ENCODE peak calls at places on chromosomes 16 and 17, in six cellular contexts. S, H, C, N, M and F are unnamed samples.

GRCh38 chr16:53502331-53503269 is at the start of gene AKTIP:
- DNase-seq in M (no peak), C (no peak), S (peak; percentile 74), N (no peak), H (peak; percentile 42), F (peak; percentile 71)

GRCh38 chr17:59513934-59514841 is 51.2 kb upstream of the DHX40 start:
- DNase-seq in H (peak; percentile 67), M (peak; percentile 90), C (peak; percentile 8), N (peak; percentile 65), S (no peak), F (no peak)

GRCh38 chr16:50298591-50299507 is 32.5 kb downstream of the ADCY7 start:
- DNase-seq in S (no peak), M (no peak), H (no peak), C (no peak), N (no peak), F (peak; percentile 30)

GRCh38 chr16:4489030-4489429 is 12.8 kb downstream of the HMOX2 start:
- DNase-seq in H (no peak), M (no peak), C (peak; percentile 50), N (no peak), S (no peak), F (no peak)

GRCh38 chr16:685967-686366 is 1.8 kb upstream of the JMJD8 start:
- DNase-seq in C (no peak), M (peak; percentile 82), H (peak; percentile 55), S (peak; percentile 61), N (no peak), F (peak; percentile 84)

GRCh38 chr17:80746262-80746935 is 201.8 kb downstream of the RPTOR start:
- DNase-seq in C (no peak), S (no peak), N (no peak), H (no peak), M (no peak), F (no peak)

GRCh38 chr17:46870116-46870803 is 18.9 kb downstream of the WNT9B start:
- DNase-seq in C (no peak), H (no peak), S (no peak), N (no peak), M (no peak), F (no peak)

GRCh38 chr17:18323007-18323406 is 7.9 kb downstream of the SMCR8 start:
- DNase-seq in S (no peak), N (no peak), M (no peak), C (no peak), H (no peak), F (peak; percentile 52)

GRCh38 chr17:71963341-71963740 is 157.5 kb upstream of the SOX9 start:
- DNase-seq in N (no peak), H (no peak), S (no peak), C (no peak), M (peak; percentile 53), F (no peak)

GRCh38 chr17:79280010-79280409 is 205.4 kb downstream of the ENGASE start:
- DNase-seq in N (no peak), H (no peak), C (no peak), M (no peak), S (no peak), F (no peak)

GRCh38 chr16:58345574-58346354 is 46.5 kb upstream of the GINS3 start:
- DNase-seq in S (no peak), N (no peak), C (no peak), M (no peak), H (no peak), F (no peak)

GRCh38 chr17:31493656-31494155 is 102.2 kb downstream of the RAB11FIP4 start:
- DNase-seq in M (no peak), S (no peak), H (no peak), C (no peak), N (no peak), F (no peak)

GRCh38 chr16:70430667-70431536 is 8.0 kb downstream of the ST3GAL2 start:
- DNase-seq in C (no peak), S (peak; percentile 78), N (no peak), M (no peak), H (no peak), F (peak; percentile 79)

GRCh38 chr17:79174193-79174765 is 99.7 kb downstream of the ENGASE start:
- DNase-seq in S (no peak), M (no peak), H (no peak), N (no peak), C (no peak), F (no peak)

GRCh38 chr17:8806206-8807069 is 7.3 kb upstream of the MFSD6L start:
- DNase-seq in N (no peak), S (no peak), M (no peak), C (no peak), H (no peak), F (peak; percentile 36)

GRCh38 chr16:81770008-81770407 is 9.1 kb upstream of the PLCG2 start:
- DNase-seq in N (no peak), S (no peak), C (no peak), H (no peak), M (no peak), F (no peak)

GRCh38 chr17:74903671-74904070 is 10.2 kb upstream of the FADS6 start:
- DNase-seq in N (no peak), M (no peak), S (no peak), C (no peak), H (no peak), F (no peak)

GRCh38 chr17:46950615-46950996 is 27.6 kb downstream of the GOSR2 start:
- DNase-seq in S (no peak), H (no peak), C (no peak), N (no peak), M (no peak), F (no peak)

GRCh38 chr17:74919440-74920305 is 3.4 kb downstream of the USH1G start:
- DNase-seq in S (peak; percentile 82), M (no peak), H (no peak), N (no peak), C (no peak), F (peak; percentile 93)

GRCh38 chr17:35537569-35538209 is at the start of gene SLFN12L:
- DNase-seq in S (no peak), C (no peak), H (no peak), M (no peak), N (no peak), F (no peak)

GRCh38 chr16:85220125-85220839 is 108.0 kb upstream of the CIBAR2 start:
- DNase-seq in C (peak; percentile 77), H (peak; percentile 84), N (peak; percentile 70), S (no peak), M (peak; percentile 87), F (no peak)

GRCh38 chr17:64254755-64255154 is 8.3 kb downstream of the TEX2 start:
- DNase-seq in H (peak; percentile 26), S (no peak), N (no peak), M (no peak), C (no peak), F (no peak)

GRCh38 chr17:50028207-50029120 is 27.4 kb upstream of the ITGA3 start:
- DNase-seq in M (no peak), H (peak; percentile 41), C (no peak), S (peak; percentile 83), N (no peak), F (peak; percentile 91)

GRCh38 chr17:67433248-67433924 is 56.3 kb downstream of the PITPNC1 start:
- DNase-seq in S (peak; percentile 18), H (no peak), N (no peak), C (no peak), M (no peak), F (no peak)
- H3K4me3 ChIP-seq in S (no peak overlapping the region), H (no peak overlapping the region), N (no peak overlapping the region), C (no peak overlapping the region), M (no peak overlapping the region), F (no peak overlapping the region)

GRCh38 chr17:27038676-27039075 is 255.2 kb upstream of the WSB1 start:
- DNase-seq in M (peak; percentile 22), S (peak; percentile 1), N (no peak), H (no peak), C (no peak), F (peak; percentile 45)
- TF ChIP-seq CTCF in M (no peak), S (peak; percentile 17), N (no peak), H (no peak), C (no peak), F (no peak)

DNA sequence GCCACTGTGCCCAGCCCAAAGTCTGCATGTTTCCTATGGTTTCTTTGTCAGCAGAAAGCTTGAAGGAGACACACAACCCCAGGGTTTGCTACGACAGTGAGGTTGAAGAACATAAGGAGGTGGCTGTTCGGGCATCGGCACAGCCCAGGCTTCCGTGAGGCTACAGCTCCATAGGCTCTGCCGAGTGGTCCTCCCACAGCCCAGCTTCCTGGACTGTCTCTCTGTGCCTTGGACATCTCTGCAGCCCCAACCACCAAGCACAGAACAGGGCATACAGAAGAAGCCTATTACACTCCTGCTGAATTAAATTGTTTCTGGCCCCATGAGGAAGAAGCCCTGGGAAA is 3.2 kb upstream of the HAP1 start:
- DNase-seq in H (no peak), N (no peak), M (no peak), S (no peak), C (no peak), F (peak; percentile 55)
- H3K4me3 ChIP-seq in H (no peak overlapping the region), N (no peak overlapping the region), M (no peak overlapping the region), S (no peak overlapping the region), C (no peak overlapping the region), F (no peak overlapping the region)

GRCh38 chr17:73017653-73018052 is 74.8 kb downstream of the SLC39A11 start:
- DNase-seq in N (no peak), M (no peak), H (no peak), S (no peak), C (peak; percentile 41), F (no peak)
- TF ChIP-seq CTCF in N (no peak), M (no peak), H (no peak), S (no peak), C (no peak), F (no peak)

GRCh38 chr17:39604911-39605491 is 2.7 kb downstream of the NEUROD2 start:
- DNase-seq in M (no peak), C (no peak), N (no peak), H (no peak), S (peak; percentile 56), F (peak; percentile 70)
- H3K4me3 ChIP-seq in M (no peak overlapping the region), C (no peak overlapping the region), N (no peak overlapping the region), H (peak overlapping the region; percentile 43), S (peak overlapping the region; percentile 66), F (no peak overlapping the region)

GRCh38 chr17:38729886-38730525 is at the start of gene CISD3:
- DNase-seq in S (peak; percentile 90), N (peak; percentile 39), H (peak; percentile 90), M (peak; percentile 93), C (peak; percentile 37), F (peak; percentile 92)
- TF ChIP-seq CTCF in S (no peak), N (peak; percentile 51), H (peak; percentile 79), M (peak; percentile 21), C (peak; percentile 40), F (peak; percentile 79)

DNA sequence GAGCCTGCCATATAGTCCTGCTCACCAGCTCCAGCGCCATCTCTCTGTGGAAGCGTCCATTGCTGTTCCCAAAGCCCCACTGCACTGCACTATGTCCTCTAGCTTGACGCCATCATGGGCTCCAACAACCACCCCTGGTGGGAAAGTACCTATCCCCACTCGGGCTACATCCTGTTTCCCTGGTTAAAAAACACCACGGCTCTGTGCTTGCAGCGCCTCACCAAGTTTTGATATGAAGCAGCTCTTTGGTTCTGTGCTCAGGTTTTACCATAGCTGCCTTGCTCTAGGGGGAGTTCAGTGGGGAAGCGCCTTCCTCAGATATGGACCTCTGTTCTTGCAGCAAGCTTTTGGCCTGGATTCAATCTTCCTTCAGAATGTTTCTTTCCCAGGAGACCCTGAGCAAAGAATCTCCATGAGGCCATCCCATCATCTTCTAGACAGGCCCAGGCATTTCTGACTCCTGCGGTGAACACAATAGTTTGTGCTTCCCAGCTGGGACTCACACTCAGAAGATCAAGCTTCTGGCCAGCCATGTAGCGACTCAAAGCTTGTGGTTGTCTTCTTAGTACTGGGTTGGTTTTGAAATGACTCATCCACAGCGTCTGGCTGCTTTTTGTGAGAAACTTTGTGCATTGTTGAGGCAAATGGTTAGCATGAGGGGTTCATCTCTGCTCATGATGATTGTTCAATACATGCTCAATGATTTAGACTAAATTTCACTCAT is 39.5 kb downstream of the DYNLRB2 start:
- DNase-seq in H (no peak), S (peak; percentile 9), N (no peak), M (no peak), C (no peak), F (no peak)
- H3K4me3 ChIP-seq in H (no peak overlapping the region), S (no peak overlapping the region), N (no peak overlapping the region), M (no peak overlapping the region), C (no peak overlapping the region), F (no peak overlapping the region)